ENCODE peak calls at places on chromosome 4, in five cellular contexts. One of them, this sample, is unnamed.

GRCh38 chr4:169314906-169315305 is 44.1 kb upstream of the SH3RF1 start:
- DNase-seq in HS-5: peak; percentile 39
- DNase-seq in MM.1S: no peak
- DNase-seq in dermis blood vessel endothelial cell: peak; percentile 86
- DNase-seq in transverse colon: peak; percentile 93
- DNase-seq in this sample: no peak

GRCh38 chr4:87632469-87632868 is 17.6 kb upstream of the DMP1 start:
- DNase-seq in HS-5: no peak
- DNase-seq in MM.1S: no peak
- DNase-seq in dermis blood vessel endothelial cell: no peak
- DNase-seq in transverse colon: no peak
- DNase-seq in this sample: no peak

GRCh38 chr4:148522995-148523394 is 80.8 kb upstream of the NR3C2 start:
- DNase-seq in HS-5: no peak
- DNase-seq in MM.1S: no peak
- DNase-seq in dermis blood vessel endothelial cell: no peak
- DNase-seq in transverse colon: no peak
- DNase-seq in this sample: no peak

GRCh38 chr4:155339588-155339987 is 37.2 kb downstream of the MAP9 start:
- DNase-seq in HS-5: no peak
- DNase-seq in MM.1S: no peak
- DNase-seq in dermis blood vessel endothelial cell: no peak
- DNase-seq in transverse colon: no peak
- DNase-seq in this sample: no peak

GRCh38 chr4:166460769-166461550 is 587.9 kb downstream of the TLL1 start:
- DNase-seq in HS-5: no peak
- DNase-seq in MM.1S: no peak
- DNase-seq in dermis blood vessel endothelial cell: no peak
- DNase-seq in transverse colon: no peak
- DNase-seq in this sample: no peak

GRCh38 chr4:181312066-181312465 is 931.1 kb upstream of the TENM3 start:
- DNase-seq in HS-5: no peak
- DNase-seq in MM.1S: no peak
- DNase-seq in dermis blood vessel endothelial cell: no peak
- DNase-seq in transverse colon: no peak
- DNase-seq in this sample: no peak

GRCh38 chr4:124030038-124030638 is 633.5 kb downstream of the SPRY1 start:
- DNase-seq in HS-5: no peak
- DNase-seq in MM.1S: no peak
- DNase-seq in dermis blood vessel endothelial cell: no peak
- DNase-seq in transverse colon: no peak
- DNase-seq in this sample: no peak

GRCh38 chr4:158043971-158044618 is 128.7 kb downstream of the GASK1B start:
- DNase-seq in HS-5: no peak
- DNase-seq in MM.1S: no peak
- DNase-seq in dermis blood vessel endothelial cell: no peak
- DNase-seq in transverse colon: no peak
- DNase-seq in this sample: no peak

GRCh38 chr4:147813107-147813773 is 81.4 kb downstream of the ARHGAP10 start:
- DNase-seq in HS-5: no peak
- DNase-seq in MM.1S: no peak
- DNase-seq in dermis blood vessel endothelial cell: no peak
- DNase-seq in transverse colon: no peak
- DNase-seq in this sample: no peak

GRCh38 chr4:155999743-156000142 is 46.1 kb upstream of the CTSO start:
- DNase-seq in HS-5: no peak
- DNase-seq in MM.1S: no peak
- DNase-seq in dermis blood vessel endothelial cell: no peak
- DNase-seq in transverse colon: no peak
- DNase-seq in this sample: no peak

GRCh38 chr4:23058113-23058512 is 365.4 kb downstream of the GBA3 start:
- DNase-seq in HS-5: no peak
- DNase-seq in MM.1S: peak; percentile 29
- DNase-seq in dermis blood vessel endothelial cell: no peak
- DNase-seq in transverse colon: no peak
- DNase-seq in this sample: no peak

GRCh38 chr4:52585379-52585778 is 73.7 kb downstream of the USP46 start:
- DNase-seq in HS-5: no peak
- DNase-seq in MM.1S: no peak
- DNase-seq in dermis blood vessel endothelial cell: no peak
- DNase-seq in transverse colon: no peak
- DNase-seq in this sample: no peak

GRCh38 chr4:87030606-87031441 is 96.0 kb downstream of the AFF1 start:
- DNase-seq in HS-5: no peak
- DNase-seq in MM.1S: no peak
- DNase-seq in dermis blood vessel endothelial cell: no peak
- DNase-seq in transverse colon: no peak
- DNase-seq in this sample: no peak

GRCh38 chr4:3177905-3178304 is 71.1 kb upstream of the MSANTD1 start:
- DNase-seq in HS-5: no peak
- DNase-seq in MM.1S: no peak
- DNase-seq in dermis blood vessel endothelial cell: no peak
- DNase-seq in transverse colon: no peak
- DNase-seq in this sample: no peak

GRCh38 chr4:87345139-87345538 is 22.5 kb upstream of the HSD17B13 start:
- DNase-seq in HS-5: no peak
- DNase-seq in MM.1S: no peak
- DNase-seq in dermis blood vessel endothelial cell: no peak
- DNase-seq in transverse colon: no peak
- DNase-seq in this sample: no peak

GRCh38 chr4:56995525-56995924 is 16.8 kb downstream of the POLR2B start:
- DNase-seq in HS-5: no peak
- DNase-seq in MM.1S: no peak
- DNase-seq in dermis blood vessel endothelial cell: peak; percentile 92
- DNase-seq in transverse colon: peak; percentile 53
- DNase-seq in this sample: no peak

GRCh38 chr4:22237846-22238513 is 277.9 kb downstream of the ADGRA3 start:
- DNase-seq in HS-5: no peak
- DNase-seq in MM.1S: peak; percentile 71
- DNase-seq in dermis blood vessel endothelial cell: no peak
- DNase-seq in transverse colon: peak; percentile 32
- DNase-seq in this sample: no peak

GRCh38 chr4:68167166-68167565 is 37.5 kb upstream of the TMPRSS11F start:
- DNase-seq in HS-5: no peak
- DNase-seq in MM.1S: no peak
- DNase-seq in dermis blood vessel endothelial cell: no peak
- DNase-seq in transverse colon: no peak
- DNase-seq in this sample: no peak

GRCh38 chr4:155444695-155445094 is 67.9 kb upstream of the MAP9 start:
- DNase-seq in HS-5: no peak
- DNase-seq in MM.1S: no peak
- DNase-seq in dermis blood vessel endothelial cell: no peak
- DNase-seq in transverse colon: no peak
- DNase-seq in this sample: no peak

GRCh38 chr4:122798101-122798500 is 28.5 kb upstream of the FGF2 start:
- DNase-seq in HS-5: peak; percentile 83
- DNase-seq in MM.1S: peak; percentile 66
- DNase-seq in dermis blood vessel endothelial cell: peak; percentile 75
- DNase-seq in transverse colon: no peak
- DNase-seq in this sample: no peak

GRCh38 chr4:41477200-41477910 is 60.6 kb upstream of the LIMCH1 start:
- DNase-seq in HS-5: no peak
- DNase-seq in MM.1S: no peak
- DNase-seq in dermis blood vessel endothelial cell: no peak
- DNase-seq in transverse colon: no peak
- DNase-seq in this sample: no peak

GRCh38 chr4:73698217-73698616 is 42.2 kb upstream of the CXCL8 start:
- DNase-seq in HS-5: no peak
- DNase-seq in MM.1S: no peak
- DNase-seq in dermis blood vessel endothelial cell: peak; percentile 96
- DNase-seq in transverse colon: no peak
- DNase-seq in this sample: peak; percentile 22

GRCh38 chr4:187184513-187184912 is 460.9 kb upstream of the FAT1 start:
- DNase-seq in HS-5: no peak
- DNase-seq in MM.1S: no peak
- DNase-seq in dermis blood vessel endothelial cell: no peak
- DNase-seq in transverse colon: peak; percentile 75
- DNase-seq in this sample: no peak

GRCh38 chr4:37889849-37890500 is 909 bp upstream of the TBC1D1 start:
- DNase-seq in HS-5: no peak
- DNase-seq in MM.1S: no peak
- DNase-seq in dermis blood vessel endothelial cell: peak; percentile 10
- DNase-seq in transverse colon: peak; percentile 26
- DNase-seq in this sample: no peak

GRCh38 chr4:113901994-113902787 is 77.3 kb downstream of the ARSJ start:
- DNase-seq in HS-5: no peak
- DNase-seq in MM.1S: no peak
- DNase-seq in dermis blood vessel endothelial cell: peak; percentile 31
- DNase-seq in transverse colon: peak; percentile 73
- DNase-seq in this sample: no peak

GRCh38 chr4:189299706-189300105 is 641.0 kb upstream of the FRG1 start:
- DNase-seq in HS-5: no peak
- DNase-seq in MM.1S: no peak
- DNase-seq in dermis blood vessel endothelial cell: no peak
- DNase-seq in transverse colon: no peak
- DNase-seq in this sample: no peak

GRCh38 chr4:156941940-156942548 is 29.6 kb downstream of the PDGFC start:
- DNase-seq in HS-5: peak; percentile 79
- DNase-seq in MM.1S: no peak
- DNase-seq in dermis blood vessel endothelial cell: peak; percentile 28
- DNase-seq in transverse colon: peak; percentile 33
- DNase-seq in this sample: no peak

GRCh38 chr4:142883433-142883832 is 37.3 kb upstream of the INPP4B start:
- DNase-seq in HS-5: no peak
- DNase-seq in MM.1S: no peak
- DNase-seq in dermis blood vessel endothelial cell: peak; percentile 13
- DNase-seq in transverse colon: no peak
- DNase-seq in this sample: peak; percentile 22

GRCh38 chr4:84878090-84878489 is 88.4 kb downstream of the WDFY3 start:
- DNase-seq in HS-5: peak; percentile 84
- DNase-seq in MM.1S: no peak
- DNase-seq in dermis blood vessel endothelial cell: peak; percentile 85
- DNase-seq in transverse colon: no peak
- DNase-seq in this sample: no peak

GRCh38 chr4:186348433-186348832 is 82.4 kb downstream of the F11 start:
- DNase-seq in HS-5: no peak
- DNase-seq in MM.1S: no peak
- DNase-seq in dermis blood vessel endothelial cell: no peak
- DNase-seq in transverse colon: no peak
- DNase-seq in this sample: no peak

GRCh38 chr4:158817562-158818370 is 48.9 kb downstream of the FNIP2 start:
- DNase-seq in HS-5: no peak
- DNase-seq in MM.1S: no peak
- DNase-seq in dermis blood vessel endothelial cell: no peak
- DNase-seq in transverse colon: no peak
- DNase-seq in this sample: peak; percentile 57

GRCh38 chr4:139018971-139019758 is 3.6 kb downstream of the NOCT start:
- DNase-seq in HS-5: peak; percentile 73
- DNase-seq in MM.1S: no peak
- DNase-seq in dermis blood vessel endothelial cell: no peak
- DNase-seq in transverse colon: no peak
- DNase-seq in this sample: no peak

GRCh38 chr4:119643306-119644042 is 14.9 kb upstream of the PDE5A start:
- DNase-seq in HS-5: no peak
- DNase-seq in MM.1S: no peak
- DNase-seq in dermis blood vessel endothelial cell: no peak
- DNase-seq in transverse colon: no peak
- DNase-seq in this sample: no peak

GRCh38 chr4:116668190-116668589 is 417.2 kb downstream of the TRAM1L1 start:
- DNase-seq in HS-5: no peak
- DNase-seq in MM.1S: no peak
- DNase-seq in dermis blood vessel endothelial cell: no peak
- DNase-seq in transverse colon: no peak
- DNase-seq in this sample: peak; percentile 24

GRCh38 chr4:181365671-181366070 is 877.5 kb upstream of the TENM3 start:
- DNase-seq in HS-5: no peak
- DNase-seq in MM.1S: no peak
- DNase-seq in dermis blood vessel endothelial cell: no peak
- DNase-seq in transverse colon: no peak
- DNase-seq in this sample: no peak

This sample was measured in NAMALWA.